ENCODE peak calls at places on chromosomes 2 and 18, in four cellular contexts. E, B, W and N are unnamed samples. For H3K36me3, the result is how much of the 10 kb centered on the place peaks cover.

GRCh38 chr2:152221870-152222269 is 46.3 kb upstream of the STAM2 start:
- DNase-seq in E (no peak), B (no peak), W (no peak), N (no peak)

GRCh38 chr2:71122917-71123316 is 7.1 kb downstream of the MCEE start:
- DNase-seq in E (no peak), B (no peak), W (no peak), N (no peak)

GRCh38 chr18:9712606-9713005 is 4.5 kb downstream of the RAB31 start:
- DNase-seq in E (no peak), B (no peak), W (no peak), N (no peak)

GRCh38 chr2:24490674-24491625 is at the start of gene NCOA1:
- DNase-seq in E (peak), B (peak), W (peak), N (peak)

GRCh38 chr2:23445450-23445868 is 60.5 kb downstream of the KLHL29 start:
- DNase-seq in E (no peak), B (no peak), W (no peak), N (no peak)

GRCh38 chr18:22171839-22172582 is 2.6 kb downstream of the GATA6 start:
- DNase-seq in E (no peak), B (no peak), W (peak), N (no peak)

GRCh38 chr18:74873629-74874028 is 276.0 kb downstream of the ZNF407 start:
- DNase-seq in E (no peak), B (no peak), W (no peak), N (no peak)

GRCh38 chr2:84942964-84943421 is 28.0 kb upstream of the KCMF1 start:
- DNase-seq in E (no peak), B (no peak), W (no peak), N (no peak)

GRCh38 chr2:230668184-230668938 is 44.3 kb upstream of the CAB39 start:
- DNase-seq in E (peak), B (no peak), W (peak), N (no peak)

GRCh38 chr2:196914867-196915465 is 11.5 kb downstream of the PGAP1 start:
- DNase-seq in E (no peak), B (no peak), W (no peak), N (no peak)

GRCh38 chr2:159612255-159612901 is 4.0 kb downstream of the BAZ2B start:
- DNase-seq in E (no peak), B (no peak), W (no peak), N (no peak)

GRCh38 chr18:11115268-11115667 is 34.1 kb downstream of the PIEZO2 start:
- DNase-seq in E (no peak), B (no peak), W (no peak), N (no peak)

GRCh38 chr18:421236-422155 is 79.0 kb downstream of the COLEC12 start:
- DNase-seq in E (no peak), B (no peak), W (no peak), N (no peak)

GRCh38 chr2:237752761-237753165 is 45.8 kb upstream of the RBM44 start:
- DNase-seq in E (no peak), B (no peak), W (no peak), N (no peak)

GRCh38 chr18:39523281-39523680 is 1957.7 kb upstream of the CELF4 start:
- DNase-seq in E (no peak), B (no peak), W (no peak), N (no peak)

GRCh38 chr2:232085179-232085578 is 123.7 kb downstream of the DIS3L2 start:
- DNase-seq in E (no peak), B (no peak), W (no peak), N (no peak)

GRCh38 chr18:22971038-22971437 is 37.9 kb downstream of the RBBP8 start:
- DNase-seq in E (no peak), B (no peak), W (no peak), N (no peak)

GRCh38 chr18:25434771-25435461 is 83.0 kb upstream of the ZNF521 start:
- DNase-seq in E (no peak), B (no peak), W (no peak), N (no peak)

GRCh38 chr2:25685030-25685429 is 11.7 kb upstream of the DTNB start:
- DNase-seq in E (no peak), B (no peak), W (no peak), N (no peak)

GRCh38 chr2:204691911-204692510 is 146.7 kb downstream of the PARD3B start:
- DNase-seq in E (no peak), B (peak), W (peak), N (peak)

GRCh38 chr2:28327963-28328922 is 64.4 kb upstream of the FOSL2 start:
- DNase-seq in E (no peak), B (peak), W (no peak), N (no peak)

GRCh38 chr18:69956037-69956436 is 8.4 kb upstream of the CD226 start:
- DNase-seq in E (no peak), B (no peak), W (no peak), N (no peak)

GRCh38 chr2:206471524-206472062 is 28.3 kb downstream of the ADAM23 start:
- DNase-seq in E (no peak), B (no peak), W (no peak), N (no peak)

GRCh38 chr2:16062471-16063250 is 122.3 kb downstream of the MYCN start:
- DNase-seq in E (no peak), B (no peak), W (no peak), N (no peak)

DNA sequence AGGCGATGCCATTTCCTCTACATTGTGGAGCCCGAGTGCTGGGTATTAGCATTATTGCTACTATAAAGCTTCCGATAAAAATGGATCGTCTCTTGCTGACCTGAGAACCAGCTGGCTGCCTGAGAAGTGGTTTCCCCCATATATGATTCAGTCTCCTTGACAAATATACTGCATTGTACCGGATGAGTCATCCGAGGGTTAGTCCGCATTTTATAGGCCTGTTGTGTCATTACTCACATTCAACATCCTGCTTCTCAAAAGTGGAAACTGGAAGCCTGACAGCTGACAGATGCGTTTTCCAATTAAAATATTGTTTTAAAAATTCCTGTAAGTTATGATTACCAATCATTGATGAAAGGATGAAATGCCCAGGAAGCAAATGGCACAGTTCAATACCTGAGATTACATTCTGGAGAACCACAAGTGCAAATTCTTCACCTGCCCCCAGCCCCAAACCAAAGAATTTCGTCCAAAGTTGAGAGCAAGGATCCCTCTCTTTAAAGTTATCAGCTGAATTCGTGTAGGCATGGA is 65.7 kb downstream of the SPRED2 start:
- DNase-seq in E (no peak), B (peak), W (no peak), N (no peak)
- H3K27ac ChIP-seq in E (peak), B (peak), W (no peak), N (peak)

DNA sequence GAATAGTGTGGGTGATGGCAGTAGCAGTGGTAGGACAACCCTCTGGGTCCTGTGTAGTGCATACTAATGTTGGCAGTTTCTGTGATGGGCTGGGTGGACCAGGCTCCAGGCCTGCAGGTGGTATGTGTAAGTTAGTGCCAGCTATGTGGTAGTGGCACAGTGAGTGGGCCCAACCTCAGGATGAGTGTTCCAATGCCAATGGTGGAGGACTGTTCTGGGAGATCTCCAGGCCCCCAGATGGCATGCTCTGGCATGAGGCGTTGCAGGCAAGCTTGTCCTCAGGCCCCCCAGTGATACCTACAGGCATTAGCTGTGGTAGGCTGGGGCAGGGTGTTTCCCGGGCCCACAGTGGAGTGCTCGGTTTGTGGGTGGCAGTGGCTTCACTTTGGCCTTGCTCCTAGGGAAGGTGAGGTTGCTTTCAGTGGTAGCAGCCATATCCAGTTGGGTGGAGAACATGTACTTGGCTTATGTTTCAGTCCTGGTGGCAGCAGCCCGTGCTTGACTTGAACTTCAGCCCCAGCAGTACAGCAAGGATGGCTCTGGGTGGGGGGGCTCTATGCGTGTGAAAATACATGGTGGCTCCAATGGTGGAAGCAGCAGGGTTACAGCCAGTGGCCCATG is 32.4 kb downstream of the TEX51 start:
- DNase-seq in E (no peak), B (no peak), W (no peak), N (no peak)
- H3K36me3 ChIP-seq in E (under half), B (under half), W (under half), N (under half)

DNA sequence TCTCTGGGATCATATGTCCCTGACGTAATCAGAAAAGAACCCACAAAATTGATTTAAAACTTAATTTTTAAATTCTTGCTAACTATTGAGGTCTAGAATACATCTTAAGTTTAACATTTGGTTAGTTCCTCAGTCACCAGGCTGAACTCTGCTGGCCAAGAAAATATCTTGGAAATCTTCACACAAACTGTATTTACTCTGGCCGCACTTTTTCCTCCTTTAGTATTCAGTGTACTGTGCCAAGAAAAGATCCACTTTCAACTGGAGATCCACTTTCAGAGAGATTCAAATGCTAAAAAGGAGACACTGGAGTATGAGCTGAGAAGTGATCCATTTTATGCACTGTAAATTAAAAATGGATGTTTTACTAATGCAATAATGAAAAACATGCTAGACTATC is 98.1 kb downstream of the ANTXR1 start:
- DNase-seq in E (no peak), B (peak), W (no peak), N (no peak)
- H3K27ac ChIP-seq in E (no peak), B (no peak), W (peak), N (no peak)

GRCh38 chr2:216181351-216181750 is 72.2 kb downstream of the XRCC5 start:
- DNase-seq in E (no peak), B (no peak), W (no peak), N (no peak)

GRCh38 chr2:216188268-216188850 is 79.2 kb downstream of the XRCC5 start:
- DNase-seq in E (no peak), B (no peak), W (no peak), N (no peak)

GRCh38 chr2:216179015-216179414 is 69.9 kb downstream of the XRCC5 start:
- DNase-seq in E (no peak), B (no peak), W (no peak), N (no peak)

GRCh38 chr2:216181953-216182352 is 72.8 kb downstream of the XRCC5 start:
- DNase-seq in E (no peak), B (no peak), W (no peak), N (no peak)

GRCh38 chr2:216183459-216183858 is 74.3 kb downstream of the XRCC5 start:
- DNase-seq in E (no peak), B (no peak), W (no peak), N (no peak)
- H3K36me3 ChIP-seq in E (under half), B (under half), W (under half), N (under half)